ENCODE peak calls at places on chromosomes 16 and 17, in nine cellular contexts. M is NCI-H1092 treated with DMSO at 0.1 percent for 48 hours; R is stimulated activated naive CD8-positive, alpha-beta T cell treated with anti-CD3 and anti-CD28 coated beads, Interleukin-15, Interleukin-2, amounts not matched to agents 100 U/mL and 50 U/mL, for 24 hours; F is A172; K is H54; H is T47D; P is stimulated activated CD4-positive, alpha-beta T cell treated with anti-CD3 and anti-CD28 coated beads, Interleukin-1b, Interleukin-23, amount 100 ng/mL, for 24 hours; I is C1 segment of cervical spinal cord; X is Daoy. A is an unnamed sample.

GRCh38 chr17:46822388-46822921 is 4.0 kb upstream of the WNT3 start:
- DNase-seq in I (no peak), H (no peak), P (no peak), R (peak), F (no peak), M (no peak), K (no peak), X (no peak), A (no peak)

GRCh38 chr17:43772877-43773648 is 5.7 kb downstream of the DUSP3 start:
- DNase-seq in M (no peak), X (no peak), I (peak), F (no peak), R (no peak), H (no peak), P (no peak), K (no peak), A (no peak)

GRCh38 chr17:68514809-68515208 is 2.6 kb downstream of the PRKAR1A start:
- DNase-seq in K (no peak), P (no peak), M (no peak), X (no peak), H (no peak), I (no peak), R (no peak), F (no peak), A (peak)

GRCh38 chr16:64282181-64282580 is 839.7 kb downstream of the CDH11 start:
- DNase-seq in P (no peak), K (no peak), R (no peak), X (no peak), I (no peak), H (no peak), F (no peak), M (no peak), A (no peak)

GRCh38 chr17:3960764-3961163 is 3.5 kb downstream of the ATP2A3 start:
- DNase-seq in I (no peak), R (no peak), H (no peak), X (no peak), K (no peak), P (no peak), M (peak), F (no peak), A (peak)

GRCh38 chr16:766820-767640 is 6.5 kb downstream of the MSLN start:
- DNase-seq in I (no peak), P (no peak), X (no peak), R (no peak), H (no peak), M (no peak), K (no peak), F (no peak), A (no peak)

GRCh38 chr17:78921437-78921971 is 3.7 kb downstream of the TIMP2 start:
- DNase-seq in H (no peak), F (no peak), X (no peak), K (no peak), I (peak), R (no peak), M (no peak), P (no peak), A (no peak)

GRCh38 chr16:87178977-87179376 is 138.2 kb downstream of the C16orf95 start:
- DNase-seq in M (no peak), K (peak), X (peak), P (no peak), R (no peak), I (no peak), F (peak), H (no peak), A (no peak)

GRCh38 chr17:79938696-79939435 is 96.8 kb downstream of the TBC1D16 start:
- DNase-seq in R (no peak), P (no peak), X (no peak), F (no peak), M (no peak), K (no peak), I (no peak), H (no peak), A (no peak)

GRCh38 chr17:27549251-27549919 is 81.6 kb upstream of the LGALS9 start:
- DNase-seq in K (no peak), P (no peak), F (no peak), I (peak), H (no peak), X (no peak), R (no peak), M (no peak), A (no peak)

GRCh38 chr17:45227101-45227591 is 5.5 kb downstream of the FMNL1 start:
- DNase-seq in X (peak), I (no peak), F (peak), R (peak), K (no peak), H (no peak), M (no peak), P (no peak), A (no peak)

GRCh38 chr16:12829096-12829888 is 25.6 kb upstream of the CPPED1 start:
- DNase-seq in F (no peak), K (no peak), P (no peak), H (no peak), X (no peak), M (no peak), I (no peak), R (no peak), A (no peak)